ENCODE peak calls at places on chromosomes 6 and 20, in five cellular contexts. T is esophagus muscularis mucosa, G is transverse colon, L is heart left ventricle, J is testis. Z is an unnamed sample.

GRCh38 chr20:1418335-1418734 is 25.5 kb upstream of the FKBP1A start:
- DNase-seq in T (no peak), G (no peak), L (no peak), J (no peak), Z (no peak)

GRCh38 chr20:35111141-35111888 is 18.7 kb upstream of the TRPC4AP start:
- DNase-seq in T (no peak), G (no peak), L (no peak), J (no peak), Z (peak)

GRCh38 chr20:58851969-58852458 is 502 bp upstream of the GNAS start:
- DNase-seq in T (no peak), G (no peak), L (no peak), J (no peak), Z (no peak)

GRCh38 chr6:90368601-90369000 is 72.0 kb upstream of the BACH2 start:
- DNase-seq in T (no peak), G (no peak), L (no peak), J (peak), Z (no peak)

GRCh38 chr6:50249493-50249892 is 199.8 kb upstream of the DEFB112 start:
- DNase-seq in T (no peak), G (no peak), L (no peak), J (no peak), Z (no peak)

GRCh38 chr6:134092449-134092848 is 40.0 kb upstream of the SLC2A12 start:
- DNase-seq in T (peak), G (no peak), L (no peak), J (no peak), Z (no peak)

GRCh38 chr6:105275542-105275941 is 95.7 kb upstream of the POPDC3 start:
- DNase-seq in T (no peak), G (no peak), L (no peak), J (no peak), Z (no peak)

GRCh38 chr6:150491796-150492142 is 107.9 kb upstream of the PLEKHG1 start:
- DNase-seq in T (peak), G (no peak), L (no peak), J (no peak), Z (no peak)

GRCh38 chr6:36444470-36444869 is 1.7 kb downstream of the KCTD20 start:
- DNase-seq in T (peak), G (no peak), L (no peak), J (no peak), Z (no peak)

GRCh38 chr6:90610291-90610670 is 23.4 kb upstream of the MAP3K7 start:
- DNase-seq in T (no peak), G (no peak), L (no peak), J (peak), Z (no peak)

GRCh38 chr20:38805958-38806854 is 709 bp downstream of the PPP1R16B start:
- DNase-seq in T (no peak), G (peak), L (peak), J (no peak), Z (no peak)

GRCh38 chr20:890671-891070 is 25.5 kb downstream of the ANGPT4 start:
- DNase-seq in T (no peak), G (no peak), L (no peak), J (no peak), Z (no peak)

GRCh38 chr6:7818480-7819165 is 92.0 kb downstream of the TXNDC5 start:
- DNase-seq in T (no peak), G (no peak), L (peak), J (no peak), Z (no peak)

GRCh38 chr6:37024665-37025337 is 19.3 kb downstream of the FGD2 start:
- DNase-seq in T (no peak), G (no peak), L (no peak), J (no peak), Z (peak)

GRCh38 chr6:168247456-168248147 is 72.0 kb downstream of the DACT2 start:
- DNase-seq in T (no peak), G (peak), L (no peak), J (peak), Z (no peak)

GRCh38 chr6:41036188-41036587 is 2.8 kb downstream of the UNC5CL start:
- DNase-seq in T (no peak), G (no peak), L (no peak), J (no peak), Z (no peak)

GRCh38 chr6:120556491-120556890 is 777.8 kb downstream of the TBC1D32 start:
- DNase-seq in T (no peak), G (no peak), L (no peak), J (no peak), Z (no peak)

GRCh38 chr20:42123981-42124473 is 505.9 kb upstream of the CHD6 start:
- DNase-seq in T (no peak), G (no peak), L (no peak), J (peak), Z (no peak)

GRCh38 chr6:98382246-98382645 is 452.1 kb upstream of the POU3F2 start:
- DNase-seq in T (no peak), G (no peak), L (no peak), J (no peak), Z (no peak)

GRCh38 chr20:48995599-48995998 is 50.5 kb upstream of the CSE1L start:
- DNase-seq in T (no peak), G (no peak), L (no peak), J (no peak), Z (no peak)

GRCh38 chr6:119325559-119326240 is 23.9 kb downstream of the MAN1A1 start:
- DNase-seq in T (no peak), G (no peak), L (no peak), J (no peak), Z (no peak)

GRCh38 chr6:25016311-25016710 is 80.6 kb upstream of the RIPOR2 start:
- DNase-seq in T (no peak), G (no peak), L (no peak), J (no peak), Z (no peak)

GRCh38 chr6:148677594-148678476 is 69.0 kb upstream of the UST start:
- DNase-seq in T (no peak), G (no peak), L (no peak), J (no peak), Z (no peak)

GRCh38 chr20:4929686-4930397 is 71.5 kb downstream of the SLC23A2 start:
- DNase-seq in T (no peak), G (no peak), L (no peak), J (no peak), Z (no peak)

GRCh38 chr6:141133346-141133745 is 999.4 kb upstream of the GJE1 start:
- DNase-seq in T (no peak), G (no peak), L (no peak), J (no peak), Z (no peak)

GRCh38 chr20:17878912-17879602 is 89.5 kb downstream of the SNX5 start:
- DNase-seq in T (no peak), G (no peak), L (no peak), J (no peak), Z (no peak)

GRCh38 chr6:66970373-66970772 is 1263.3 kb upstream of the EYS start:
- DNase-seq in T (no peak), G (no peak), L (no peak), J (no peak), Z (no peak)

GRCh38 chr6:137805622-137806021 is 61.4 kb upstream of the TNFAIP3 start:
- DNase-seq in T (no peak), G (no peak), L (no peak), J (peak), Z (no peak)

GRCh38 chr6:16921399-16922110 is 160.3 kb upstream of the ATXN1 start:
- DNase-seq in T (no peak), G (no peak), L (no peak), J (no peak), Z (no peak)

GRCh38 chr20:9038791-9039190 is 30.1 kb upstream of the PLCB4 start:
- DNase-seq in T (no peak), G (no peak), L (no peak), J (no peak), Z (no peak)

GRCh38 chr20:45157977-45158376 is 16.7 kb upstream of the PI3 start:
- DNase-seq in T (no peak), G (no peak), L (no peak), J (peak), Z (peak)

GRCh38 chr20:37856932-37857660 is 45.8 kb upstream of the VSTM2L start:
- DNase-seq in T (no peak), G (no peak), L (no peak), J (no peak), Z (no peak)

GRCh38 chr6:100317031-100317430 is 147.7 kb downstream of the SIM1 start:
- DNase-seq in T (no peak), G (no peak), L (no peak), J (no peak), Z (no peak)

GRCh38 chr6:100322886-100323285 is 141.8 kb downstream of the SIM1 start:
- DNase-seq in T (no peak), G (no peak), L (no peak), J (no peak), Z (no peak)
- TF ChIP-seq POLR2A in T (no peak), G (no peak), L (no peak), J (no peak), Z (no peak)

GRCh38 chr6:20688710-20689500 is 154.6 kb downstream of the CDKAL1 start:
- DNase-seq in T (no peak), G (no peak), L (no peak), J (no peak), Z (no peak)
- TF ChIP-seq POLR2A in T (no peak), G (no peak), L (no peak), J (no peak), Z (no peak)

DNA sequence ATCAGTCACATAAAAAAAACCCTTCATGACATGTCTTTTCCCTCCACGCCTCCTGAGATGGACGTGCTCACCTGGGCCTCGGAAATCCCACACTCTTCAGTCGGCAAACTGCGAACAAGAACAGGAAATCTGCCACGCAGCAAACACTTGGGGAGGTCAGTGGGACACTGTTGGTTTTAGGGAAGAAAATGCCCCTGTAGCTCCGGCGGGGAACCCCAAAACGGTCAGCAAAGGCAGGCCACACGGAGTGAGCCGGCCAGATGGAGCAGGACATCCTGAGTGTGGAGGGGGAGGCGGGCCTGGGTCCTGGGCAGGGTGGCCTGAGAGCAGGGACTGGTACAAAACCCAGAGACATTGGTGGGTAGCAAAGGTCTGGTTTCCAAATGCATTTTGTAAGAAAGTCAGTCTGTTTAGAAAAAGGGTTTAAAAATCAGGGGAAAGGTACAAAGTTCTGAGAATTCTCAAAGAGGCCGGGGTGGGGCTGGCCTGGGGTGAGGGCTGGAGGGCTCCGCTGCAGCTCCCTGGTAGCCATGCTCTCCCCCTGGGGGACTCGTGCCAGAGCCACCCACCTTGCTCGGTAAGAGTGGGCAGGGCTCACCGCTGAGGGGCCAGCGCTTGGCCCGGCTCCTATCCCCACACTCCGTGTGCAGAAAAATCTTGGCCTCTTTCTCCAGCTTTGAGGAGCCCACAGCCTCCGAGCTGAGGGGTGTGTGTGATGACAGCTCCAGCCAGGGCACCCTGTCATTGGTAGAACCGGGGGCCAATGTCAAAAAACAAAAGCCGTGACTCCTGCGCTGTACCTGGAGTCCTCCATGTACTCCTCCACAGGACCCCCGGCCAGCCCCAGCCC is 5.2 kb downstream of the SLC2A4RG start:
- DNase-seq in T (no peak), G (no peak), L (no peak), J (no peak), Z (no peak)
- TF ChIP-seq POLR2A in T (no peak), G (no peak), L (no peak), J (no peak), Z (no peak)

GRCh38 chr6:169726963-169727362 is 2.7 kb upstream of the PHF10 start:
- DNase-seq in T (no peak), G (no peak), L (no peak), J (no peak), Z (no peak)

GRCh38 chr6:169723991-169724553 is at the start of gene PHF10:
- DNase-seq in T (no peak), G (peak), L (peak), J (peak), Z (no peak)

GRCh38 chr6:169724554-169725269 is 412 bp upstream of the PHF10 start:
- DNase-seq in T (peak), G (peak), L (peak), J (peak), Z (no peak)

GRCh38 chr6:169726049-169726400 is 1.7 kb upstream of the PHF10 start:
- DNase-seq in T (no peak), G (no peak), L (no peak), J (no peak), Z (no peak)

GRCh38 chr6:169725270-169726048 is 1.2 kb upstream of the PHF10 start:
- DNase-seq in T (peak), G (peak), L (peak), J (peak), Z (no peak)
- TF ChIP-seq POLR2A in T (no peak), G (peak), L (no peak), J (no peak), Z (no peak)

GRCh38 chr6:38702471-38703397 is at the start of gene GLO1:
- DNase-seq in T (peak), G (peak), L (peak), J (peak), Z (peak)
- TF ChIP-seq POLR2A in T (no peak), G (peak), L (peak), J (peak), Z (peak)

GRCh38 chr20:54108817-54109216 is 38.4 kb upstream of the BCAS1 start:
- DNase-seq in T (no peak), G (no peak), L (no peak), J (no peak), Z (no peak)

GRCh38 chr20:54108394-54108643 is 37.9 kb upstream of the BCAS1 start:
- DNase-seq in T (no peak), G (no peak), L (no peak), J (no peak), Z (no peak)

GRCh38 chr20:54107181-54107580 is 36.8 kb upstream of the BCAS1 start:
- DNase-seq in T (no peak), G (no peak), L (no peak), J (no peak), Z (no peak)

GRCh38 chr20:54106162-54106561 is 35.8 kb upstream of the BCAS1 start:
- DNase-seq in T (no peak), G (no peak), L (no peak), J (no peak), Z (no peak)

DNA sequence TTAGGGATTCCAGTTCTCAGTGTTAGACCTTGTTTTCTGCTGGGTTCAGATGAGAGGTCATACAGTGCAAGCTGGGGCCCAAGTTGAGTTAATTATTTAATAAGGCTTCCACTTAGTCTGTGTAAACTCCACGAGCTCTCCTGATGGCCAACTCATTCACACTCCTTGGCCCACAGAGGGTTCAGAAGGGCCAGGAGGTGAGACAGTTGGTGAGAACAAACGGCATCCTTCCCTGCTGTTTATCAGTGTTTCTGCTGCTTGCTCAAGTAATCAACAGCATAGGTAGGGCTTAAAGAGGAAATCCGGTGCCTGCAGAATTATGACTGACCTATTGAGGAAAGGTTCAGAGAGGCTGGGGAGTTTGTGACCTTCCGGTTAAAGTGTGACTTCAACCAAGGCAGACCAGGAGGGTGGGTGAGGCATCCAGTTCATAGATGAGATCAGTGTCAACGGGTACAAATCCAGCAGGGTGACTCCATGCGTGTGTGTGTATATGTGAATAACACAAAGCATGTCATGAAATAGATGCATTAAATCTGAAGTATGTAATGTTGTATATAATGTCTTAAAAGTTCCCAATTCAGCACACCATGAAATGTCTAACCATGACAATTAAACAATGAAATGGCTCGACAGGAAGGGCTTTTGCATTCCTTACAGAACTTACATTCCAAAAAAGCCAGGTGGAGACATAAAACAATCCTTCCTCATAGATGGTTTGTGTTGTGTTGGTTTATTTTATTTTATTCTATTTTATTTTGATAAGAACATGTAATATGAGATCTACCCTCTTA is 37.4 kb upstream of the BCAS1 start:
- DNase-seq in T (no peak), G (peak), L (no peak), J (no peak), Z (no peak)
- TF ChIP-seq POLR2A in T (no peak), G (no peak), L (no peak), J (no peak), Z (no peak)

GRCh38 chr20:41094656-41095055 is 42.7 kb upstream of the PLCG1 start:
- DNase-seq in T (no peak), G (no peak), L (no peak), J (no peak), Z (no peak)
- TF ChIP-seq POLR2A in T (no peak), G (no peak), L (no peak), J (no peak), Z (no peak)

DNA sequence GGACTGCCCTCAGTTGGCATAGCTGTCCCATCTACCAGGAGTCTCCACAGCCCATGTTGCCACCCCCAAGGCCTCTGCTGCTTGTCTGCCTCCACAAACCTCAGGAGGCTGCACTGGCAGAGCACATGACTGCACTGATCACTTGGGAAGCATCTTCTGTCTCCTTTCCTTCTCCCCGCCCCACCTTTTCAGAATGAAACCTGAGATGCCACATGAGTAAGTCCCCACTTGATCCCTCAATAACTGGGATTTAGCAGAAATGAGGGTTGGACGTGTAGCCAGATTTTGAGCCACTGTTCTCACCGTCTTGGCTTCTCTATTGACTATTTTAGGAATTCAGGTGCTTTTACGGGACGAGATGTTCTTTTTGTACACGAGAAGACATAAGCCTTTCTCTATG is 328.4 kb downstream of the CDC5L start:
- DNase-seq in T (no peak), G (no peak), L (no peak), J (no peak), Z (no peak)
- TF ChIP-seq POLR2A in T (no peak), G (no peak), L (no peak), J (no peak), Z (no peak)

GRCh38 chr20:24742989-24743388 is 206.1 kb upstream of the CST7 start:
- DNase-seq in T (no peak), G (no peak), L (no peak), J (no peak), Z (no peak)

GRCh38 chr20:24742436-24742835 is 206.6 kb upstream of the CST7 start:
- DNase-seq in T (peak), G (no peak), L (no peak), J (no peak), Z (no peak)

GRCh38 chr20:24745206-24745605 is 203.9 kb upstream of the CST7 start:
- DNase-seq in T (no peak), G (no peak), L (no peak), J (no peak), Z (no peak)

GRCh38 chr20:24741673-24742072 is 207.4 kb upstream of the CST7 start:
- DNase-seq in T (peak), G (no peak), L (no peak), J (no peak), Z (no peak)

DNA sequence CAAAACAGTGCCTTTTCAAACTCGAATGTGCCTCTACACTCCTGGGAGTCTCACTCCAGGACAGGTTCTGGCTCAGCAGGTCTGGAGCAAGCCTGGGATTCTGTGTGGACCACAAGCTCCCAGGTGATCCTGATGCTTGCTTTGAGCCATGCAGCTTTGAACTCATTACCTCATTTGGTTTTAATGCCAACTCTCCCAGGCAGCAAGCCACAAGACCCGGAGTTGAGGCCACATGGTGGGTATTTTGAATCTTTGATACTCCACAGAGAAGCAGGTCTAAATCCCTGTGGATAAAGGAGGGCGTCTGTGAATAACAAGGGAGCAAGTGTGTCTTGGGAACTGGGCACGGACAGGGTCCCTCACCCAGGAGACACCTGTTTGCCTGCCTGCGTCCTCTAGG is 205.4 kb upstream of the CST7 start:
- DNase-seq in T (no peak), G (no peak), L (no peak), J (no peak), Z (no peak)
- TF ChIP-seq POLR2A in T (no peak), G (no peak), L (no peak), J (no peak), Z (no peak)

DNA sequence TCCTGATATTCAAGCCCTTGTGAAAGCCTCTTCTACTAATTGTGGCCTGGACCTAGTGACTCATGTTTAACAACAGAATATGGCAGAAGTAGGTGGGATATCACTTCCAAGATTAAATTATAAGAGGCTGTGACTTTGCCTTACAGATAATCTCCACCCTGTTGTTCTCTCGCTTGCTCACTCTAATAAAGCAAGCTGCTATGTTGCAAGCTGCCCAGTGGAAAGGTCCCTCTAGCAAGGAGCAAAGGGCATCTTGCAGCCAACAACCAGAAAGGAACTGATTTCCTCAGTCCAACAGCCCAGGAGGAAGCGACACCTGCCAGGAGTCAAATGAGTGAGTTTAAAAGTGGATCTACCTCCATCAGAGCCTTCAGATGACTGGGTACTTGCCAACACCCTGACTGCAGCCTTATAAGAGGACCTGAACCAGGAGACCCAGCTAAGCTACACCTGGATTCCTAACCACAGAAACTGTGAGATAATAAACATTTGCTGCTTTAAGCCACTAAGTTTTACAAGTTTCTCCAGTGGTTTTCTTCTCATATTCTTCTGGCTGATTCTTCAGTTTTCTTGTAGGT is 112.6 kb downstream of the FRK start:
- DNase-seq in T (no peak), G (peak), L (no peak), J (no peak), Z (no peak)
- TF ChIP-seq POLR2A in T (no peak), G (no peak), L (no peak), J (no peak), Z (no peak)